ENCODE peak calls at places on chromosome X, in nine cellular contexts. B is uterus, V is breast epithelium, S is B cell, U is endothelial cell, T is fibroblast of lung, I is right lobe of liver, X is endodermal cell, L is WTC11. Q is an unnamed sample.

GRCh38 chrX:151458824-151459223 is 61.8 kb downstream of the VMA21 start:
- DNase-seq in B (no peak), V (no peak), S (no peak), U (no peak), T (peak), I (no peak), X (no peak), L (no peak), Q (no peak)

GRCh38 chrX:3638280-3638873 is 75.1 kb downstream of the PRKX start:
- DNase-seq in B (no peak), V (no peak), S (no peak), U (peak), T (peak), I (no peak), X (peak), L (peak), Q (peak)

GRCh38 chrX:23786268-23786815 is 3.4 kb downstream of the SAT1 start:
- DNase-seq in B (no peak), V (no peak), S (no peak), U (no peak), T (no peak), I (no peak), X (no peak), L (no peak), Q (no peak)

GRCh38 chrX:23434356-23434884 is 99.8 kb downstream of the PTCHD1 start:
- DNase-seq in B (peak), V (peak), S (no peak), U (no peak), T (peak), I (no peak), X (no peak), L (no peak), Q (peak)

GRCh38 chrX:49853661-49854060 is 24.6 kb downstream of the PAGE4 start:
- DNase-seq in B (no peak), V (no peak), S (no peak), U (no peak), T (no peak), I (no peak), X (no peak), L (no peak), Q (no peak)

GRCh38 chrX:142977128-142977914 is 48.4 kb upstream of the SPANXN4 start:
- DNase-seq in B (no peak), V (no peak), S (no peak), U (no peak), T (no peak), I (no peak), X (no peak), L (no peak), Q (no peak)

GRCh38 chrX:92231391-92231790 is 452.2 kb downstream of the PCDH11X start:
- DNase-seq in B (no peak), V (no peak), S (no peak), U (no peak), T (no peak), I (no peak), X (no peak), L (no peak), Q (no peak)

GRCh38 chrX:74458738-74459137 is 37.4 kb downstream of the SLC16A2 start:
- DNase-seq in B (no peak), V (no peak), S (no peak), U (no peak), T (peak), I (no peak), X (no peak), L (no peak), Q (no peak)

GRCh38 chrX:2712428-2712827 is 21.3 kb downstream of the CD99 start:
- DNase-seq in B (no peak), V (no peak), S (no peak), U (no peak), T (no peak), I (no peak), X (no peak), L (no peak), Q (no peak)

GRCh38 chrX:9821581-9821980 is 35.4 kb downstream of the SHROOM2 start:
- DNase-seq in B (no peak), V (no peak), S (no peak), U (no peak), T (no peak), I (no peak), X (no peak), L (no peak), Q (no peak)

GRCh38 chrX:118973389-118974087 is 880 bp upstream of the LONRF3 start:
- DNase-seq in B (peak), V (no peak), S (no peak), U (no peak), T (no peak), I (peak), X (no peak), L (no peak), Q (no peak)

GRCh38 chrX:153055827-153056748 is at the start of gene PNMA3:
- DNase-seq in B (no peak), V (no peak), S (no peak), U (peak), T (no peak), I (no peak), X (peak), L (peak), Q (no peak)

GRCh38 chrX:13293700-13294099 is 26.2 kb downstream of the ATXN3L start:
- DNase-seq in B (no peak), V (no peak), S (no peak), U (no peak), T (peak), I (no peak), X (no peak), L (no peak), Q (no peak)

GRCh38 chrX:97252111-97252510 is 368.4 kb downstream of the RPA4 start:
- DNase-seq in B (no peak), V (no peak), S (no peak), U (no peak), T (no peak), I (no peak), X (peak), L (no peak), Q (no peak)

GRCh38 chrX:15646543-15646942 is 18.1 kb downstream of the CLTRN start:
- DNase-seq in B (no peak), V (no peak), S (no peak), U (no peak), T (no peak), I (no peak), X (no peak), L (no peak), Q (no peak)

GRCh38 chrX:112851161-112851779 is 10.6 kb upstream of the AMOT start:
- DNase-seq in B (no peak), V (no peak), S (no peak), U (no peak), T (no peak), I (no peak), X (peak), L (no peak), Q (no peak)

GRCh38 chrX:83511208-83511607 is 3.1 kb downstream of the POU3F4 start:
- DNase-seq in B (no peak), V (no peak), S (no peak), U (peak), T (peak), I (no peak), X (peak), L (peak), Q (no peak)

GRCh38 chrX:44669626-44670025 is 127.0 kb upstream of the FUNDC1 start:
- DNase-seq in B (no peak), V (no peak), S (no peak), U (no peak), T (no peak), I (no peak), X (no peak), L (no peak), Q (no peak)

GRCh38 chrX:74259879-74260491 is 44.0 kb upstream of the ZCCHC13 start:
- DNase-seq in B (no peak), V (no peak), S (no peak), U (no peak), T (no peak), I (no peak), X (peak), L (peak), Q (no peak)

GRCh38 chrX:10755477-10756334 is 135.3 kb upstream of the MID1 start:
- DNase-seq in B (peak), V (no peak), S (no peak), U (no peak), T (peak), I (no peak), X (peak), L (peak), Q (no peak)

GRCh38 chrX:63050225-63050624 is 300.9 kb downstream of the SPIN4 start:
- DNase-seq in B (no peak), V (no peak), S (no peak), U (no peak), T (no peak), I (no peak), X (no peak), L (no peak), Q (no peak)

GRCh38 chrX:15645266-15645665 is 19.3 kb downstream of the CLTRN start:
- DNase-seq in B (no peak), V (no peak), S (no peak), U (no peak), T (no peak), I (no peak), X (no peak), L (no peak), Q (no peak)

GRCh38 chrX:11423362-11423818 is 130.2 kb downstream of the AMELX start:
- DNase-seq in B (no peak), V (no peak), S (no peak), U (no peak), T (peak), I (no peak), X (no peak), L (no peak), Q (peak)

GRCh38 chrX:154436597-154437397 is at the start of gene GDI1:
- DNase-seq in B (no peak), V (no peak), S (peak), U (peak), T (peak), I (no peak), X (peak), L (peak), Q (no peak)

GRCh38 chrX:46327229-46328081 is 217.8 kb downstream of the ZNF674 start:
- DNase-seq in B (no peak), V (peak), S (no peak), U (peak), T (peak), I (peak), X (peak), L (peak), Q (peak)

GRCh38 chrX:122188751-122189150 is 995.3 kb upstream of the GRIA3 start:
- DNase-seq in B (no peak), V (no peak), S (no peak), U (no peak), T (peak), I (no peak), X (no peak), L (no peak), Q (no peak)

GRCh38 chrX:41351923-41352322 is 18.0 kb downstream of the DDX3X start:
- DNase-seq in B (no peak), V (no peak), S (no peak), U (no peak), T (no peak), I (no peak), X (peak), L (no peak), Q (no peak)

GRCh38 chrX:35115205-35115604 is 172.6 kb downstream of the FAM47B start:
- DNase-seq in B (no peak), V (no peak), S (no peak), U (no peak), T (peak), I (no peak), X (no peak), L (no peak), Q (peak)

DNA sequence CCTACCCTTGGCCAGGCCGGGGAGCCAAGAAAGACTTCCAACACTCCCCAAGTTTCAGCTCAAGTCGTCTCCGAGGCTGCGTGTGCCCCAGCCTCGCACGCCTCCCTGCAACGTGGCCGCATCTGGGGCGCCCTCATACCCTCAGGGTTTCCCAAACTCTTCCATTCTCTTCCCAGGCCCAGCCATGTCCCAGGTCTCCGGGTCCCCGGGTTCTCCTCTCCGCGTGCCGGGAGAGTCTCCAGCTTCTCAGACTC is 312 bp upstream of the STK26 start:
- DNase-seq in B (no peak), V (no peak), S (no peak), U (no peak), T (no peak), I (peak), X (no peak), L (no peak), Q (no peak)
- TF ChIP-seq CTCF in B (no peak), V (no peak), S (no peak), U (no peak), T (no peak), I (no peak), X (no peak), L (no peak), Q (no peak)

DNA sequence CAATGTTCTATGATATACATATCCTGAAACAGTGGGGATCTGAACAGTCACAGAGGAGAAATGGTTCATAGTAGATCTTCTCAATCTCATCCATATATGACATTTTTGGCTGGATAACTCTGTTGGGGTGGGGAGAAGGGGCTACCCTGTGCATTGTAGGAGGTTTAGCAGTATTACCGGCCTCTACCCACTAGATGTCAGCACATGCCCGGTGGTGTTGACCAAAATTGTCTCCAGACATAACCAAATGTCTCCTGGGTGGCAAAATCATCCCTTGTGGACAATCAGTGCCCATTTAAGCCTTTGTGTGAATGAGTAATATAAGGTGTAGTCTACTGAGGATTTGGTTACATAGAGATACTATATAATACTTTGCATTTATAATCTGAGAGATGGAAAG is 89.9 kb downstream of the PLS3 start:
- DNase-seq in B (peak), V (no peak), S (no peak), U (peak), T (peak), I (no peak), X (peak), L (peak), Q (peak)
- TF ChIP-seq CTCF in B (peak), V (no peak), S (peak), U (no peak), T (peak), I (peak), X (peak), L (peak), Q (peak)

GRCh38 chrX:100606753-100607152 is 22.0 kb downstream of the TNMD start:
- DNase-seq in B (no peak), V (no peak), S (no peak), U (no peak), T (no peak), I (no peak), X (no peak), L (no peak), Q (no peak)

GRCh38 chrX:100615015-100615414 is 21.6 kb downstream of the TSPAN6 start:
- DNase-seq in B (no peak), V (no peak), S (no peak), U (peak), T (peak), I (no peak), X (peak), L (no peak), Q (peak)

GRCh38 chrX:100611951-100612350 is 24.7 kb downstream of the TSPAN6 start:
- DNase-seq in B (no peak), V (no peak), S (no peak), U (no peak), T (no peak), I (no peak), X (no peak), L (no peak), Q (no peak)

DNA sequence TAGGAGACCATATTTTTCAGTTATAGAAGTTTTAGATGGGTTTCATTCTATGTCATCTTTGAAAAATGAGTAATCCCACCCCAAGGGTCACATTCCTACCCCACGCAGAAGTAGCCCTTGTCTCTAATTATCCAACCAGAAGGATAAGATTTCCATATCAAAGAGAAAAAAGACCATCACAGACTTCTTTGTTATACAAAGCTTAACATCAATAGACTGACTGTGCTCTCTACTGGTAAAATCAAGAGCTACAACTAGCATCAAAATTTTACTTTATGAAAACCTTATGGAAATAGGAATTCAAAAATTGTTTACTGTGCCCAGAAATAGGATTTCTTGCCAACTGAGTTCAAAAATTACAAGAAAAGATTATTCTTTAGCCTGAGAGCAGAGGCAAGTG is 24.9 kb downstream of the TNMD start:
- DNase-seq in B (no peak), V (no peak), S (no peak), U (no peak), T (no peak), I (no peak), X (no peak), L (no peak), Q (no peak)
- TF ChIP-seq CTCF in B (no peak), V (no peak), S (no peak), U (no peak), T (no peak), I (no peak), X (peak), L (no peak), Q (peak)

DNA sequence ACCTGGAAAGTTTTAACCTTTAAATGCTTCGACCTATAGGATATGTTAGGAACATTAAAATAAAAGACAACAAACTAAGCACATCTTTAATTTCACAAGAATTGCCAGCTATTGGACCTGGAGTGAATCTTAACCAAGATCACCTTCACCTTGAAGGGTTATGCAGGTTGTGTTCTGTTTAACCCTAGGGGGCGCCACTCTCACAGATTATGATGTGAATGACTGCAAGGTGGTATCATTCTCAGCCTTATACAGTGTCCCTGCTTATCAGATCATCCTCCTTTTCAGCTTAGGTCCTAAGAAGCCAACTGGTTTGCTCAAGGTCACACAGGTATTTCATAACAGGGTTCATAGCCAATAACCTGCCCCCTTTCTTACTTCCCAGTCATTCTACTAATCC is 23.5 kb downstream of the INTS6L start:
- DNase-seq in B (no peak), V (no peak), S (peak), U (peak), T (no peak), I (no peak), X (peak), L (peak), Q (no peak)
- TF ChIP-seq CTCF in B (no peak), V (no peak), S (peak), U (peak), T (no peak), I (peak), X (peak), L (peak), Q (no peak)

GRCh38 chrX:20594985-20595384 is 328.3 kb upstream of the RPS6KA3 start:
- DNase-seq in B (no peak), V (no peak), S (no peak), U (no peak), T (peak), I (no peak), X (no peak), L (no peak), Q (no peak)
- TF ChIP-seq CTCF in B (no peak), V (no peak), S (no peak), U (peak), T (no peak), I (peak), X (peak), L (peak), Q (peak)